ENCODE peak calls at places on chromosomes 2 and 18, in five cellular contexts. B, E, W, J and R are unnamed samples.
A peak's percentile ranks its signal among the peaks of the same experiment; 100 is the strongest.

GRCh38 chr18:50715919-50716318 is 103.9 kb downstream of the MRO start:
- DNase-seq in B (no peak), E (no peak), W (no peak), J (no peak), R (no peak)

GRCh38 chr18:73752546-73752945 is 395.1 kb downstream of the FBXO15 start:
- DNase-seq in B (no peak), E (no peak), W (no peak), J (no peak), R (no peak)

GRCh38 chr2:173124441-173124840 is 48.8 kb downstream of the MAP3K20 start:
- DNase-seq in B (no peak), E (no peak), W (peak; percentile 32), J (no peak), R (no peak)

GRCh38 chr2:142131016-142131714 is at the start of gene LRP1B:
- DNase-seq in B (peak; percentile 45), E (no peak), W (no peak), J (peak; percentile 5), R (peak; percentile 10)

GRCh38 chr2:175807031-175807873 is 194.8 kb downstream of the LNPK start:
- DNase-seq in B (no peak), E (no peak), W (no peak), J (no peak), R (no peak)

GRCh38 chr2:71388214-71388613 is 56.6 kb downstream of the ZNF638 start:
- DNase-seq in B (no peak), E (no peak), W (no peak), J (no peak), R (no peak)

GRCh38 chr18:80213173-80213572 is 34.1 kb downstream of the PARD6G start:
- DNase-seq in B (no peak), E (no peak), W (no peak), J (no peak), R (no peak)

GRCh38 chr2:55419236-55419513 is 481 bp downstream of the CCDC88A start:
- DNase-seq in B (no peak), E (peak; percentile 23), W (peak; percentile 12), J (peak; percentile 20), R (no peak)

GRCh38 chr2:9273496-9273895 is 66.9 kb downstream of the ASAP2 start:
- DNase-seq in B (no peak), E (no peak), W (no peak), J (no peak), R (no peak)

GRCh38 chr2:181684454-181685149 is 4.3 kb upstream of the NEUROD1 start:
- DNase-seq in B (no peak), E (no peak), W (no peak), J (no peak), R (no peak)

GRCh38 chr2:190554357-190555006 is 20.0 kb upstream of the NEMP2 start:
- DNase-seq in B (no peak), E (no peak), W (no peak), J (no peak), R (no peak)

GRCh38 chr2:29053680-29054400 is 20.5 kb downstream of the PCARE start:
- DNase-seq in B (no peak), E (no peak), W (no peak), J (no peak), R (no peak)

GRCh38 chr2:237998530-237998929 is 31.7 kb downstream of the UBE2F start:
- DNase-seq in B (peak; percentile 83), E (no peak), W (no peak), J (no peak), R (no peak)

GRCh38 chr18:49751427-49752094 is 61.8 kb downstream of the ACAA2 start:
- DNase-seq in B (no peak), E (no peak), W (no peak), J (no peak), R (no peak)

GRCh38 chr2:187383043-187383800 is 64.8 kb downstream of the CALCRL start:
- DNase-seq in B (peak; percentile 55), E (no peak), W (no peak), J (no peak), R (no peak)

GRCh38 chr2:25082002-25082622 is 40.2 kb downstream of the EFR3B start:
- DNase-seq in B (no peak), E (no peak), W (no peak), J (no peak), R (no peak)

GRCh38 chr2:10162586-10163497 is 40.3 kb downstream of the RRM2 start:
- DNase-seq in B (peak; percentile 26), E (no peak), W (no peak), J (no peak), R (no peak)

GRCh38 chr2:38959938-38960608 is 70.4 kb downstream of the ARHGEF33 start:
- DNase-seq in B (peak; percentile 89), E (no peak), W (peak; percentile 55), J (peak; percentile 49), R (peak; percentile 65)

GRCh38 chr2:229921101-229921891 is 513 bp downstream of the TRIP12 start:
- DNase-seq in B (peak; percentile 33), E (peak; percentile 51), W (peak; percentile 50), J (peak; percentile 51), R (peak; percentile 68)

GRCh38 chr2:181306785-181307184 is 150.4 kb upstream of the ITGA4 start:
- DNase-seq in B (no peak), E (no peak), W (no peak), J (no peak), R (no peak)

GRCh38 chr2:127320067-127320466 is 26.1 kb upstream of the ERCC3 start:
- DNase-seq in B (no peak), E (no peak), W (no peak), J (no peak), R (no peak)

GRCh38 chr2:26580151-26580550 is 61.0 kb downstream of the CIB4 start:
- DNase-seq in B (no peak), E (no peak), W (no peak), J (no peak), R (no peak)

GRCh38 chr2:10255189-10256030 is 47.3 kb upstream of the HPCAL1 start:
- DNase-seq in B (no peak), E (no peak), W (no peak), J (no peak), R (no peak)

GRCh38 chr2:120230515-120231471 is 7.6 kb upstream of the TMEM185B start:
- DNase-seq in B (no peak), E (no peak), W (no peak), J (no peak), R (no peak)

GRCh38 chr2:20650880-20651730 is at the start of gene HS1BP3:
- DNase-seq in B (peak; percentile 77), E (peak; percentile 85), W (peak; percentile 83), J (peak; percentile 72), R (peak; percentile 72)

GRCh38 chr18:75070625-75071483 is 138.1 kb downstream of the PTGR3 start:
- DNase-seq in B (peak; percentile 94), E (peak; percentile 25), W (peak; percentile 54), J (peak; percentile 51), R (no peak)

GRCh38 chr2:168156661-168157060 is 90.7 kb downstream of the STK39 start:
- DNase-seq in B (no peak), E (no peak), W (peak; percentile 17), J (no peak), R (peak; percentile 53)

GRCh38 chr2:2771721-2772411 is 440.8 kb upstream of the MYT1L start:
- DNase-seq in B (no peak), E (no peak), W (no peak), J (no peak), R (no peak)

GRCh38 chr2:104429978-104430740 is 423.8 kb upstream of the POU3F3 start:
- DNase-seq in B (no peak), E (no peak), W (no peak), J (no peak), R (no peak)

GRCh38 chr2:241879326-241879725 is 9.8 kb downstream of the RTP5 start:
- DNase-seq in B (no peak), E (no peak), W (no peak), J (no peak), R (no peak)

GRCh38 chr18:671405-671804 is 14.0 kb downstream of the TYMS start:
- DNase-seq in B (no peak), E (no peak), W (no peak), J (no peak), R (no peak)
- TF ChIP-seq POLR2A in B (no peak), E (no peak), W (no peak), J (no peak), R (no peak)

GRCh38 chr18:34549367-34549766 is 160.7 kb upstream of the DTNA start:
- DNase-seq in B (no peak), E (no peak), W (no peak), J (no peak), R (no peak)

GRCh38 chr18:34548973-34549294 is 161.2 kb upstream of the DTNA start:
- DNase-seq in B (no peak), E (no peak), W (no peak), J (no peak), R (no peak)

GRCh38 chr18:34551824-34552223 is 158.3 kb upstream of the DTNA start:
- DNase-seq in B (no peak), E (no peak), W (no peak), J (no peak), R (no peak)

GRCh38 chr18:34550156-34550555 is 159.9 kb upstream of the DTNA start:
- DNase-seq in B (no peak), E (no peak), W (no peak), J (no peak), R (no peak)

GRCh38 chr18:34550902-34551301 is 159.2 kb upstream of the DTNA start:
- DNase-seq in B (no peak), E (no peak), W (no peak), J (no peak), R (no peak)
- TF ChIP-seq CTCF in B (no peak), E (no peak), W (no peak), J (no peak), R (no peak)

GRCh38 chr2:111017909-111018308 is 102.8 kb upstream of the BCL2L11 start:
- DNase-seq in B (no peak), E (no peak), W (no peak), J (no peak), R (no peak)
- TF ChIP-seq POLR2A in B (no peak), E (no peak), W (no peak), J (no peak), R (no peak)

DNA sequence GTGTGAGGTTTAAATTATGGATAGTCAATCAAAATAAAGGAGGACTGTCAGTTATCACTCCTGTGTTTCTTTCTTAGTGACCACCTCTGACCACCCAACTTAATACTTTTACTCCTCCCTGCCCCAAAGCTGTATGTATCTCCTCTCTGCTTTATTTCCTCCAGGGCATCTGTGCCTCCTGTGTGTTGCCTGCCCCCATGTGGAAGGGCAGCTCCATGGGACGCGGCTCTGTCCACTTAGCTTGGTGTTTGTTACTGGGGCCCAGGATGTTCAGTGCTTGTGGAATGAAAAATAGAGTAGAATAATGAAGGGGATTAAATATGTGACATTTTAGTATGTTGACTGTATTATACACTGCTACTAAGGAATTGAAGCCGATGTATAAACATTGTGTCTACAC is 9.8 kb downstream of the ACP1 start:
- DNase-seq in B (no peak), E (no peak), W (no peak), J (no peak), R (no peak)
- TF ChIP-seq CTCF in B (no peak), E (no peak), W (no peak), J (no peak), R (no peak)

GRCh38 chr2:179049203-179049545 is 763 bp downstream of the CCDC141 start:
- DNase-seq in B (no peak), E (no peak), W (no peak), J (no peak), R (no peak)

GRCh38 chr2:179049546-179050311 is at the start of gene CCDC141:
- DNase-seq in B (no peak), E (no peak), W (no peak), J (no peak), R (no peak)

GRCh38 chr2:179044500-179044899 is 5.4 kb downstream of the CCDC141 start:
- DNase-seq in B (no peak), E (no peak), W (no peak), J (no peak), R (no peak)
- TF ChIP-seq POLR2A in B (no peak), E (no peak), W (no peak), J (no peak), R (no peak)

GRCh38 chr2:231614559-231615057 is 21.9 kb downstream of the TEX44 start:
- DNase-seq in B (no peak), E (no peak), W (no peak), J (no peak), R (peak; percentile 71)
- TF ChIP-seq CTCF in B (no peak), E (no peak), W (no peak), J (no peak), R (no peak)